ENCODE peak calls at places on chromosomes 3 and 15, in seven cellular contexts. One of them, this sample, is unnamed.

GRCh38 chr3:132972333-132972732 is 65.9 kb upstream of the TMEM108 start:
- DNase-seq in AG04450: no peak
- DNase-seq in mammary epithelial cell: peak
- DNase-seq in KG1: no peak
- DNase-seq in GOT3: no peak
- DNase-seq in T47D: no peak
- DNase-seq in NAMALWA: no peak
- DNase-seq in this sample: no peak

GRCh38 chr3:159620873-159621272 is 367.8 kb upstream of the IL12A start:
- DNase-seq in KG1: no peak
- DNase-seq in AG04450: no peak
- DNase-seq in GOT3: no peak
- DNase-seq in NAMALWA: no peak
- DNase-seq in mammary epithelial cell: peak
- DNase-seq in T47D: no peak
- DNase-seq in this sample: no peak

GRCh38 chr3:127373701-127374625 is 86.1 kb upstream of the PRR20G start:
- DNase-seq in mammary epithelial cell: no peak
- DNase-seq in AG04450: no peak
- DNase-seq in GOT3: no peak
- DNase-seq in KG1: no peak
- DNase-seq in T47D: no peak
- DNase-seq in NAMALWA: peak
- DNase-seq in this sample: peak

GRCh38 chr15:28456476-28457395 is 76.0 kb downstream of the GOLGA8G start:
- DNase-seq in T47D: no peak
- DNase-seq in NAMALWA: no peak
- DNase-seq in KG1: no peak
- DNase-seq in AG04450: no peak
- DNase-seq in GOT3: no peak
- DNase-seq in mammary epithelial cell: no peak
- DNase-seq in this sample: no peak

GRCh38 chr3:37591130-37591865 is 270.4 kb upstream of the CTDSPL start:
- DNase-seq in NAMALWA: no peak
- DNase-seq in KG1: no peak
- DNase-seq in T47D: no peak
- DNase-seq in AG04450: no peak
- DNase-seq in mammary epithelial cell: no peak
- DNase-seq in GOT3: no peak
- DNase-seq in this sample: no peak

GRCh38 chr3:128340904-128341555 is 125.7 kb downstream of the DNAJB8 start:
- DNase-seq in NAMALWA: no peak
- DNase-seq in T47D: no peak
- DNase-seq in KG1: no peak
- DNase-seq in GOT3: no peak
- DNase-seq in mammary epithelial cell: no peak
- DNase-seq in AG04450: no peak
- DNase-seq in this sample: no peak

GRCh38 chr3:127732303-127732702 is 59.6 kb downstream of the ABTB1 start:
- DNase-seq in mammary epithelial cell: no peak
- DNase-seq in KG1: no peak
- DNase-seq in NAMALWA: no peak
- DNase-seq in T47D: no peak
- DNase-seq in AG04450: no peak
- DNase-seq in GOT3: no peak
- DNase-seq in this sample: no peak

GRCh38 chr15:51380999-51381806 is 39.7 kb downstream of the GLDN start:
- DNase-seq in T47D: peak
- DNase-seq in mammary epithelial cell: peak
- DNase-seq in KG1: peak
- DNase-seq in NAMALWA: peak
- DNase-seq in AG04450: peak
- DNase-seq in GOT3: no peak
- DNase-seq in this sample: peak

GRCh38 chr15:89068325-89068784 is 19.9 kb upstream of the ABHD2 start:
- DNase-seq in AG04450: peak
- DNase-seq in GOT3: peak
- DNase-seq in NAMALWA: no peak
- DNase-seq in KG1: peak
- DNase-seq in mammary epithelial cell: peak
- DNase-seq in T47D: no peak
- DNase-seq in this sample: peak

GRCh38 chr3:110243081-110243480 is 828.5 kb upstream of the NECTIN3 start:
- DNase-seq in AG04450: peak
- DNase-seq in GOT3: no peak
- DNase-seq in KG1: no peak
- DNase-seq in mammary epithelial cell: no peak
- DNase-seq in T47D: no peak
- DNase-seq in NAMALWA: no peak
- DNase-seq in this sample: no peak

GRCh38 chr3:157226173-157226847 is 66.4 kb upstream of the CCNL1 start:
- DNase-seq in T47D: no peak
- DNase-seq in AG04450: no peak
- DNase-seq in NAMALWA: no peak
- DNase-seq in mammary epithelial cell: no peak
- DNase-seq in KG1: no peak
- DNase-seq in GOT3: no peak
- DNase-seq in this sample: no peak

GRCh38 chr3:180981912-180982311 is 7.6 kb downstream of the DNAJC19 start:
- DNase-seq in GOT3: no peak
- DNase-seq in KG1: no peak
- DNase-seq in AG04450: no peak
- DNase-seq in NAMALWA: no peak
- DNase-seq in T47D: no peak
- DNase-seq in mammary epithelial cell: no peak
- DNase-seq in this sample: no peak

GRCh38 chr3:134527037-134527436 is 41.2 kb downstream of the CEP63 start:
- DNase-seq in AG04450: no peak
- DNase-seq in mammary epithelial cell: peak
- DNase-seq in GOT3: no peak
- DNase-seq in T47D: peak
- DNase-seq in KG1: no peak
- DNase-seq in NAMALWA: peak
- DNase-seq in this sample: peak

GRCh38 chr3:100650651-100651611 is 41.5 kb downstream of the ADGRG7 start:
- DNase-seq in mammary epithelial cell: peak
- DNase-seq in AG04450: no peak
- DNase-seq in NAMALWA: peak
- DNase-seq in T47D: no peak
- DNase-seq in GOT3: no peak
- DNase-seq in KG1: peak
- DNase-seq in this sample: peak

GRCh38 chr15:63292241-63292640 is 14.8 kb downstream of the APH1B start:
- DNase-seq in T47D: no peak
- DNase-seq in GOT3: no peak
- DNase-seq in mammary epithelial cell: no peak
- DNase-seq in NAMALWA: no peak
- DNase-seq in AG04450: no peak
- DNase-seq in KG1: no peak
- DNase-seq in this sample: no peak

GRCh38 chr15:36814708-36815107 is 235.3 kb downstream of the CDIN1 start:
- DNase-seq in T47D: no peak
- DNase-seq in GOT3: no peak
- DNase-seq in mammary epithelial cell: peak
- DNase-seq in KG1: no peak
- DNase-seq in AG04450: no peak
- DNase-seq in NAMALWA: no peak
- DNase-seq in this sample: no peak

GRCh38 chr3:57691411-57692133 is 1.3 kb downstream of the DENND6A start:
- DNase-seq in GOT3: no peak
- DNase-seq in T47D: no peak
- DNase-seq in AG04450: no peak
- DNase-seq in NAMALWA: peak
- DNase-seq in mammary epithelial cell: peak
- DNase-seq in KG1: no peak
- DNase-seq in this sample: peak

GRCh38 chr3:192514754-192515660 is 212.3 kb downstream of the FGF12 start:
- DNase-seq in T47D: peak
- DNase-seq in mammary epithelial cell: no peak
- DNase-seq in KG1: no peak
- DNase-seq in NAMALWA: no peak
- DNase-seq in AG04450: no peak
- DNase-seq in GOT3: no peak
- DNase-seq in this sample: no peak

GRCh38 chr3:164393171-164393570 is 685.1 kb downstream of the SI start:
- DNase-seq in GOT3: no peak
- DNase-seq in T47D: no peak
- DNase-seq in AG04450: no peak
- DNase-seq in NAMALWA: no peak
- DNase-seq in mammary epithelial cell: no peak
- DNase-seq in KG1: no peak
- DNase-seq in this sample: no peak

GRCh38 chr3:98702166-98702565 is 61.0 kb upstream of the ST3GAL6 start:
- DNase-seq in T47D: no peak
- DNase-seq in GOT3: no peak
- DNase-seq in NAMALWA: no peak
- DNase-seq in mammary epithelial cell: no peak
- DNase-seq in AG04450: no peak
- DNase-seq in KG1: no peak
- DNase-seq in this sample: no peak

GRCh38 chr3:148074916-148075315 is 622.8 kb upstream of the AGTR1 start:
- DNase-seq in T47D: no peak
- DNase-seq in KG1: no peak
- DNase-seq in AG04450: no peak
- DNase-seq in mammary epithelial cell: no peak
- DNase-seq in NAMALWA: no peak
- DNase-seq in GOT3: no peak
- DNase-seq in this sample: no peak

GRCh38 chr15:68502398-68502901 is 70.5 kb upstream of the ITGA11 start:
- DNase-seq in GOT3: no peak
- DNase-seq in KG1: no peak
- DNase-seq in AG04450: no peak
- DNase-seq in NAMALWA: no peak
- DNase-seq in T47D: no peak
- DNase-seq in mammary epithelial cell: no peak
- DNase-seq in this sample: no peak